ENCODE peak calls at places on chromosomes 13 and 19, in ten cellular contexts. P is substantia nigra; X is NCI-H1105; K is SJCRH30; W is activated naive CD4-positive, alpha-beta T cell treated with anti-CD3 and anti-CD28 coated beads for 36 hours; V is activated T-helper 1 cell treated with anti-CD3 and anti-CD28 coated beads, Interleukin-2, amount 50 U/mL, for 16 hours; B is stimulated activated CD8-positive, alpha-beta memory T cell treated with anti-CD3 and anti-CD28 coated beads, Interleukin-2, amount 100 ng/mL, for 1 hour; Z is GM04504; E is naive thymus-derived CD8-positive, alpha-beta T cell; J is KBM-7. N is an unnamed sample.
A peak's percentile ranks its signal among the peaks of the same experiment; 100 is the strongest.

GRCh38 chr13:33153421-33154381 is 131.9 kb downstream of the STARD13 start:
- DNase-seq in J (no peak), V (no peak), X (no peak), E (no peak), W (no peak), B (no peak), P (no peak), K (no peak), Z (no peak), N (no peak)

GRCh38 chr13:113863511-113864302 is at the start of gene GAS6:
- DNase-seq in B (no peak), E (peak; percentile 35), K (no peak), Z (no peak), X (peak; percentile 73), W (peak; percentile 31), P (no peak), J (peak; percentile 32), V (no peak), N (no peak)

GRCh38 chr13:113837554-113838355 is 26.1 kb downstream of the GAS6 start:
- DNase-seq in Z (peak; percentile 98), P (peak; percentile 58), V (no peak), K (peak; percentile 84), W (no peak), E (no peak), B (no peak), J (no peak), X (no peak), N (peak; percentile 90)

GRCh38 chr19:16361926-16362325 is 37.3 kb downstream of the KLF2 start:
- DNase-seq in K (no peak), W (no peak), E (no peak), B (no peak), Z (no peak), J (no peak), P (no peak), X (no peak), V (no peak), N (no peak)

GRCh38 chr19:29804493-29804892 is 7.3 kb upstream of the CCNE1 start:
- DNase-seq in X (no peak), P (no peak), K (no peak), W (peak; percentile 55), V (no peak), B (no peak), J (no peak), E (no peak), Z (no peak), N (no peak)

GRCh38 chr19:4089400-4089908 is 22.8 kb upstream of the ZBTB7A start:
- DNase-seq in B (no peak), E (peak; percentile 47), K (no peak), P (no peak), J (peak; percentile 86), W (peak; percentile 55), Z (no peak), X (no peak), V (no peak), N (no peak)

GRCh38 chr13:113970810-113971470 is 2.9 kb downstream of the C13orf46 start:
- DNase-seq in P (no peak), E (no peak), Z (no peak), B (no peak), X (no peak), K (no peak), V (no peak), W (no peak), J (no peak), N (no peak)

GRCh38 chr19:15323496-15324235 is 8.7 kb downstream of the BRD4 start:
- DNase-seq in W (peak; percentile 41), P (no peak), J (no peak), E (no peak), K (no peak), V (no peak), B (no peak), Z (no peak), X (no peak), N (no peak)

GRCh38 chr19:41434450-41434849 is 5.3 kb downstream of the DMAC2 start:
- DNase-seq in W (no peak), P (no peak), B (no peak), X (no peak), E (no peak), J (peak; percentile 50), Z (no peak), V (no peak), K (no peak), N (no peak)

GRCh38 chr19:49672131-49672919 is 4.7 kb upstream of the PRMT1 start:
- DNase-seq in V (peak; percentile 61), P (peak; percentile 22), B (peak; percentile 36), Z (no peak), K (peak; percentile 72), J (peak; percentile 84), W (peak; percentile 79), E (peak; percentile 69), X (peak; percentile 70), N (no peak)

GRCh38 chr19:1045247-1045603 is 5.3 kb downstream of the ABCA7 start:
- DNase-seq in P (no peak), E (peak; percentile 67), B (no peak), X (no peak), J (peak; percentile 75), K (peak; percentile 50), W (peak; percentile 71), V (no peak), Z (no peak), N (no peak)

GRCh38 chr13:113632706-113633484 is 25.1 kb downstream of the ATP4B start:
- DNase-seq in X (no peak), P (no peak), W (no peak), K (no peak), J (no peak), E (peak; percentile 25), Z (no peak), B (no peak), V (no peak), N (no peak)

GRCh38 chr19:30719189-30719990 is 347.2 kb downstream of the ZNF536 start:
- DNase-seq in P (no peak), W (peak; percentile 7), K (peak; percentile 87), Z (no peak), E (no peak), J (no peak), V (no peak), X (peak; percentile 58), B (no peak), N (no peak)

GRCh38 chr13:44906758-44907157 is 82.5 kb downstream of the NUFIP1 start:
- DNase-seq in W (no peak), J (no peak), V (no peak), P (peak; percentile 11), X (no peak), E (no peak), Z (no peak), B (no peak), K (peak; percentile 52), N (no peak)

N was measured in AG04449.